ENCODE peak calls at places on chromosomes 13 and 19, in five cellular contexts. M is uterus, N is lung, K is pancreas, U is PC-9. X is an unnamed sample.

GRCh38 chr19:40445945-40446784 is 2.0 kb upstream of the SERTAD3 start:
- DNase-seq in N (no peak), M (no peak), U (peak; percentile 70), K (no peak), X (peak; percentile 54)

GRCh38 chr13:50208826-50209335 is 193.6 kb downstream of the KCNRG start:
- DNase-seq in K (no peak), M (no peak), N (peak; percentile 56), U (peak; percentile 24), X (no peak)

GRCh38 chr13:109500146-109500773 is 286.1 kb downstream of the IRS2 start:
- DNase-seq in N (no peak), K (no peak), U (no peak), M (no peak), X (no peak)

GRCh38 chr19:51016798-51017683 is 2.5 kb downstream of the KLK10 start:
- DNase-seq in U (peak; percentile 97), M (peak; percentile 43), N (peak; percentile 82), K (peak; percentile 44), X (peak; percentile 75)

GRCh38 chr13:21069561-21070004 is 8.2 kb upstream of the LATS2 start:
- DNase-seq in M (peak; percentile 43), K (no peak), U (no peak), N (no peak), X (peak; percentile 92)

GRCh38 chr13:34942732-34943674 is 933 bp downstream of the NBEA start:
- DNase-seq in M (peak; percentile 20), K (peak; percentile 39), U (peak; percentile 34), N (no peak), X (no peak)

GRCh38 chr13:21039097-21039800 is 22.1 kb downstream of the LATS2 start:
- DNase-seq in M (no peak), K (no peak), N (peak; percentile 17), U (no peak), X (no peak)

GRCh38 chr13:112658807-112659206 is 31.0 kb upstream of the ATP11A start:
- DNase-seq in U (no peak), N (no peak), K (no peak), M (no peak), X (peak; percentile 35)

GRCh38 chr19:35751839-35752745 is 3.7 kb downstream of the LIN37 start:
- DNase-seq in U (no peak), M (no peak), K (no peak), N (no peak), X (no peak)

GRCh38 chr19:20640023-20640422 is 21.3 kb downstream of the ZNF626 start:
- DNase-seq in N (no peak), K (no peak), U (no peak), M (no peak), X (no peak)

GRCh38 chr13:49641810-49642291 is 13.5 kb downstream of the ARL11 start:
- DNase-seq in N (peak; percentile 77), K (no peak), U (peak; percentile 46), M (no peak), X (peak; percentile 88)

GRCh38 chr13:99980201-99981114 is 1.1 kb upstream of the ZIC2 start:
- DNase-seq in U (peak; percentile 85), K (peak; percentile 74), N (no peak), M (no peak), X (no peak)

GRCh38 chr13:111429064-111429558 is 108.7 kb downstream of the TEX29 start:
- DNase-seq in U (peak; percentile 12), N (peak; percentile 52), K (peak; percentile 52), M (no peak), X (no peak)

GRCh38 chr19:19460258-19460731 is 54.8 kb downstream of the GATAD2A start:
- DNase-seq in K (no peak), U (no peak), M (no peak), N (no peak), X (no peak)

GRCh38 chr19:5470264-5470671 is 15.1 kb downstream of the ZNRF4 start:
- DNase-seq in U (peak; percentile 56), M (no peak), K (no peak), N (no peak), X (peak; percentile 72)

GRCh38 chr19:12784394-12784870 is 6.9 kb upstream of the JUNB start:
- DNase-seq in N (no peak), U (no peak), M (no peak), K (no peak), X (no peak)

GRCh38 chr19:7833225-7834156 is 3.5 kb downstream of the EVI5L start:
- DNase-seq in M (no peak), K (peak; percentile 76), U (peak; percentile 89), N (peak; percentile 86), X (peak; percentile 96)

GRCh38 chr19:18972301-18972831 is 31.3 kb upstream of the HOMER3 start:
- DNase-seq in U (no peak), K (no peak), M (no peak), N (no peak), X (no peak)

GRCh38 chr19:41690801-41691065 is 2.7 kb upstream of the CEACAM7 start:
- DNase-seq in U (no peak), M (no peak), N (no peak), K (no peak), X (no peak)

GRCh38 chr19:41930926-41931592 is 2.8 kb upstream of the ERFL start:
- DNase-seq in M (no peak), N (no peak), U (no peak), K (no peak), X (no peak)

GRCh38 chr13:83211301-83211700 is 671.0 kb downstream of the SLITRK1 start:
- DNase-seq in K (no peak), N (no peak), M (no peak), U (no peak), X (no peak)

GRCh38 chr19:34254552-34255432 is at the start of gene GARRE1:
- DNase-seq in K (peak; percentile 60), U (peak; percentile 75), N (no peak), M (no peak), X (no peak)

GRCh38 chr19:50311723-50312635 is 17.2 kb downstream of the KCNC3 start:
- DNase-seq in K (peak; percentile 48), N (no peak), U (no peak), M (no peak), X (no peak)

DNA sequence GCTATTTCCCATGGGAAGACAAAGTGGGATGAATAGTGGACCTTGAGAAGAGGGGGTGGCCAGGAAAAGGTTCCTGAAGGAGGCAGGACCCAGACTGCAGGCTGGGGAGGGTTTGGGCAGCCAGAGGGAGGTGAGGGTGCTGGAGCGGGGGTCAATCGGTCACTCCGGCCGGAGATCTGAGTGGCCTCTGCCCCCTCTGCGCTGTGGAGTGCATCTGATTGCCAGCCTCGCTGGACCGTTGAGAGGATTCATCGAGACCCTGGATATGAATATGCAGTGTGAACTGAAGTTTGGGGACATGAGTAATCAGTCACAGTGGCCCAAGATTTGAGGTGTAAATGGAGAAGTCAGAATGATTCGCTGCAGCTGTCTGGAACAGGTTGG is 5.5 kb upstream of the ZNF580 start:
- DNase-seq in U (no peak), M (no peak), N (no peak), K (no peak), X (no peak)
- H3K4me1 ChIP-seq in U (peaks cover 12% of the 10 kb centered on the region), M (peaks cover 27% of the 10 kb centered on the region), N (peaks cover 17% of the 10 kb centered on the region), K (peaks cover 8% of the 10 kb centered on the region), X (no peaks in the 10 kb centered on the region)

GRCh38 chr19:1406496-1406817 is 929 bp upstream of the DAZAP1 start:
- DNase-seq in K (peak; percentile 44), U (peak; percentile 35), M (no peak), N (no peak), X (no peak)

GRCh38 chr19:1407662-1408299 is 395 bp downstream of the DAZAP1 start:
- DNase-seq in M (no peak), K (peak; percentile 82), N (peak; percentile 50), U (peak; percentile 15), X (no peak)

GRCh38 chr19:1409204-1410005 is 2.0 kb downstream of the DAZAP1 start:
- DNase-seq in M (no peak), N (no peak), K (peak; percentile 61), U (no peak), X (no peak)

GRCh38 chr19:1408300-1409203 is 1.2 kb downstream of the DAZAP1 start:
- DNase-seq in M (no peak), N (peak; percentile 62), K (peak; percentile 70), U (peak; percentile 20), X (no peak)

GRCh38 chr19:1406818-1407661 is at the start of gene DAZAP1:
- DNase-seq in M (peak; percentile 98), U (peak; percentile 98), N (peak; percentile 97), K (peak; percentile 99), X (peak; percentile 93)
- H3K4me1 ChIP-seq in M (peaks cover 32% of the 10 kb centered on the region), U (peaks cover 22% of the 10 kb centered on the region), N (peaks cover 27% of the 10 kb centered on the region), K (peaks cover 31% of the 10 kb centered on the region), X (peaks cover 3% of the 10 kb centered on the region)

GRCh38 chr19:2329162-2329505 is 650 bp downstream of the SPPL2B start:
- DNase-seq in N (no peak), K (no peak), U (no peak), M (no peak), X (no peak)

GRCh38 chr19:2330632-2331284 is 2.3 kb downstream of the SPPL2B start:
- DNase-seq in M (no peak), N (no peak), U (no peak), K (peak; percentile 67), X (no peak)

GRCh38 chr19:2331601-2332246 is 3.2 kb downstream of the SPPL2B start:
- DNase-seq in K (peak; percentile 25), U (no peak), M (no peak), N (no peak), X (no peak)

GRCh38 chr19:2329528-2329927 is 1.0 kb downstream of the SPPL2B start:
- DNase-seq in K (no peak), U (no peak), N (no peak), M (no peak), X (no peak)

GRCh38 chr19:2330255-2330631 is 1.8 kb downstream of the SPPL2B start:
- DNase-seq in N (no peak), K (no peak), M (no peak), U (no peak), X (no peak)
- H3K4me1 ChIP-seq in N (peaks cover 18% of the 10 kb centered on the region), K (peaks cover 42% of the 10 kb centered on the region), M (peaks cover 24% of the 10 kb centered on the region), U (peaks cover 6% of the 10 kb centered on the region), X (no peaks in the 10 kb centered on the region)

GRCh38 chr13:28575200-28575599 is 80.3 kb upstream of the FLT1 start:
- DNase-seq in U (no peak), K (no peak), M (no peak), N (no peak), X (no peak)

GRCh38 chr13:28569886-28570285 is 75.0 kb upstream of the FLT1 start:
- DNase-seq in N (no peak), U (no peak), K (no peak), M (no peak), X (no peak)

GRCh38 chr13:28574617-28575142 is 79.8 kb upstream of the FLT1 start:
- DNase-seq in N (no peak), K (no peak), U (no peak), M (no peak), X (peak; percentile 82)

GRCh38 chr13:28576037-28576436 is 81.1 kb upstream of the FLT1 start:
- DNase-seq in M (no peak), K (no peak), N (no peak), U (no peak), X (no peak)

DNA sequence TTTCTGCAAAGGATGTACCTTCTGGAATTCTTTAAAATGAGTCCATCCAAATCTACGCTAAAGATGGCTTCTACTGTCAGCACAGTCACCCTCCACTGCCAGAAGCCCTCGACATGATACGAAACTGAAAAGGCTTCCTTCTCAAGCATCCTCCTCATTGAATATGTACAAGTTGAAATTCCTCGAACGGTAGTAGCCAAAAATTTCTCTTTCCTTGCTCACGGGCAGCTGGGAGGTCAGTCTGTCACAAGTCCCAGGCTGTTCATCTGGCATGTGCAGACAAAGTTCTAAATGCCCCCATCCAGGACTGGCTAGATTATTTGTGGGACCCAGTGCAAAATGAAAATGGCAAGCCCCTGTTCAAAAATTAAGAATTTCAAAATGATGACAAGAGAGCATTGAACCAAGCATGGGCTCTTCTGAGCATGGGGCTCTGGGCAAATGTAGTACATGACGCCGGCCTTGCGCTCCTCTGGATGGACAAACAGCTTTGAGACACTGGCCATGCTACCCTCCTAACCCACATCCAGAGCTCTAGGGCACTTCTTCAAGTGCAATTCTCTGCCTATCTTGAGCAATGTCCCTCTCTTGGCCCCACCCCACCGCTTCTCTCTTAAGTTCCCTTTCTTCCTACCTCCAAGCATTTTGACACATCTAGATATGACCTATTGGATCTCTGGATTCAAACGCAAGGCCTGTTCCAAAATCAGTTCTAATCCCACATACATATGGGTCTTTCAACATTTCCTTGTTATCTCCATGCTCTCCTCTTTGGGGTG is 78.9 kb upstream of the FLT1 start:
- DNase-seq in N (no peak), U (no peak), K (no peak), M (no peak), X (no peak)
- H3K4me1 ChIP-seq in N (peaks cover 7% of the 10 kb centered on the region), U (no peaks in the 10 kb centered on the region), K (no peaks in the 10 kb centered on the region), M (no peaks in the 10 kb centered on the region), X (no peaks in the 10 kb centered on the region)